ENCODE peak calls at places on chromosomes 3 and 15, in seven cellular contexts. H is cardiac muscle cell, E is fibroblast of lung, W is WTC11, T is Calu3, S is epithelial cell of esophagus, P is cardiac fibroblast. K is an unnamed sample.

GRCh38 chr3:186127463-186127862 is 18.6 kb upstream of the ETV5 start:
- DNase-seq in S (no peak), E (no peak), H (no peak), P (no peak), T (no peak), W (no peak), K (no peak)

GRCh38 chr15:68623301-68623892 is 44.6 kb downstream of the CORO2B start:
- DNase-seq in T (no peak), E (peak), H (no peak), W (no peak), P (no peak), S (no peak), K (peak)

GRCh38 chr3:47976135-47976758 is 40.0 kb downstream of the MAP4 start:
- DNase-seq in P (no peak), E (no peak), W (no peak), T (no peak), H (no peak), S (no peak), K (no peak)

GRCh38 chr15:72182673-72183072 is 14.9 kb downstream of the GRAMD2A start:
- DNase-seq in W (no peak), H (no peak), S (peak), E (peak), T (no peak), P (peak), K (no peak)

GRCh38 chr3:127449489-127450212 is 140.9 kb downstream of the TPRA1 start:
- DNase-seq in E (no peak), W (no peak), P (no peak), T (no peak), S (no peak), H (no peak), K (no peak)

GRCh38 chr3:141410408-141410807 is 42.1 kb downstream of the ZBTB38 start:
- DNase-seq in T (no peak), P (peak), H (no peak), S (no peak), E (peak), W (no peak), K (no peak)

GRCh38 chr15:49916998-49917397 is 202.0 kb downstream of the ATP8B4 start:
- DNase-seq in T (no peak), S (no peak), E (no peak), P (no peak), H (no peak), W (no peak), K (no peak)

GRCh38 chr15:87739866-87740265 is 516.7 kb downstream of the NTRK3 start:
- DNase-seq in P (peak), E (no peak), H (no peak), W (no peak), S (no peak), T (no peak), K (no peak)

GRCh38 chr3:52367891-52368880 is 52.1 kb downstream of the DNAH1 start:
- DNase-seq in P (no peak), H (no peak), S (peak), E (no peak), T (no peak), W (no peak), K (no peak)

GRCh38 chr15:59828262-59828661 is 139.1 kb upstream of the BNIP2 start:
- DNase-seq in S (peak), W (no peak), E (no peak), P (no peak), H (no peak), T (no peak), K (no peak)

GRCh38 chr3:147915057-147915456 is 505.9 kb downstream of the ZIC1 start:
- DNase-seq in H (no peak), S (no peak), W (no peak), T (no peak), P (no peak), E (peak), K (no peak)

GRCh38 chr3:9906480-9906879 is 3.8 kb downstream of the IL17RE start:
- DNase-seq in E (no peak), P (no peak), T (no peak), W (no peak), H (no peak), S (no peak), K (no peak)

GRCh38 chr3:181486496-181486895 is 225.2 kb upstream of the SOX2 start:
- DNase-seq in P (no peak), W (no peak), T (no peak), S (no peak), H (no peak), E (no peak), K (no peak)

GRCh38 chr15:78174398-78174797 is 25.2 kb downstream of the IDH3A start:
- DNase-seq in H (no peak), W (no peak), T (no peak), S (no peak), P (no peak), E (no peak), K (no peak)

GRCh38 chr15:99014803-99015676 is 7.4 kb upstream of the PGPEP1L start:
- DNase-seq in W (peak), E (peak), H (peak), P (peak), S (peak), T (peak), K (no peak)

GRCh38 chr3:46708401-46709146 is 7.4 kb downstream of the TMIE start:
- DNase-seq in P (no peak), W (peak), T (no peak), H (no peak), S (no peak), E (no peak), K (no peak)

GRCh38 chr3:8637348-8637747 is 7.2 kb downstream of the SSUH2 start:
- DNase-seq in S (no peak), E (no peak), P (no peak), W (no peak), H (no peak), T (no peak), K (no peak)

GRCh38 chr15:40785158-40785557 is 15.4 kb downstream of the C15orf62 start:
- DNase-seq in E (no peak), P (no peak), W (no peak), T (no peak), S (peak), H (no peak), K (no peak)

GRCh38 chr15:78732634-78733033 is 78.6 kb downstream of the ADAMTS7 start:
- DNase-seq in W (no peak), T (no peak), E (no peak), S (no peak), P (no peak), H (no peak), K (no peak)

GRCh38 chr3:138367912-138368311 is 19.5 kb downstream of the MRAS start:
- DNase-seq in H (no peak), E (no peak), T (peak), P (peak), W (no peak), S (no peak), K (no peak)

GRCh38 chr3:142977399-142977728 is 13.9 kb upstream of the PAQR9 start:
- DNase-seq in H (no peak), P (no peak), T (no peak), E (no peak), W (no peak), S (no peak), K (no peak)

GRCh38 chr3:57227930-57228733 is 603 bp downstream of the APPL1 start:
- DNase-seq in W (peak), P (peak), T (peak), S (peak), E (peak), H (peak), K (no peak)

GRCh38 chr3:194690501-194691372 is 5.1 kb downstream of the FAM43A start:
- DNase-seq in S (peak), E (no peak), H (no peak), W (no peak), T (no peak), P (peak), K (no peak)

GRCh38 chr3:31240894-31241293 is 291.8 kb upstream of the STT3B start:
- DNase-seq in P (no peak), W (no peak), E (no peak), S (no peak), H (no peak), T (no peak), K (no peak)

GRCh38 chr3:79202471-79203143 is 565.2 kb downstream of the ROBO1 start:
- DNase-seq in T (no peak), P (no peak), W (no peak), H (no peak), S (no peak), E (no peak), K (no peak)

GRCh38 chr15:89406218-89406716 is 71.6 kb upstream of the POLG start:
- DNase-seq in P (no peak), S (no peak), W (no peak), T (no peak), E (no peak), H (no peak), K (no peak)

GRCh38 chr15:82043130-82043673 is 2.6 kb downstream of the MEX3B start:
- DNase-seq in E (no peak), P (no peak), H (no peak), S (no peak), W (peak), T (no peak), K (no peak)

GRCh38 chr3:168030488-168031054 is 65.2 kb downstream of the GOLIM4 start:
- DNase-seq in W (no peak), T (no peak), S (no peak), E (no peak), H (no peak), P (no peak), K (no peak)

GRCh38 chr3:126896067-126896441 is 86.9 kb upstream of the PLXNA1 start:
- DNase-seq in S (no peak), T (no peak), H (no peak), W (no peak), E (no peak), P (no peak), K (no peak)

GRCh38 chr3:32076566-32076965 is 29.9 kb upstream of the GPD1L start:
- DNase-seq in E (peak), W (no peak), T (no peak), P (peak), S (no peak), H (no peak), K (no peak)

GRCh38 chr3:57682284-57682683 is 10.6 kb downstream of the DENND6A start:
- DNase-seq in T (no peak), S (peak), P (no peak), H (no peak), W (no peak), E (peak), K (no peak)

GRCh38 chr15:29857196-29857595 is 34.9 kb upstream of the TJP1 start:
- DNase-seq in S (peak), H (no peak), T (no peak), E (peak), P (peak), W (no peak), K (no peak)

GRCh38 chr3:187450791-187451190 is 82.6 kb downstream of the RTP4 start:
- DNase-seq in H (no peak), P (no peak), E (no peak), S (no peak), W (no peak), T (no peak), K (no peak)

GRCh38 chr3:123552095-123552714 is 32.6 kb downstream of the HACD2 start:
- DNase-seq in W (no peak), T (no peak), H (peak), P (peak), E (peak), S (peak), K (no peak)

GRCh38 chr15:25693321-25694237 is 169.5 kb downstream of the ATP10A start:
- DNase-seq in P (peak), E (peak), T (peak), W (peak), S (no peak), H (peak), K (peak)

GRCh38 chr3:59212128-59212764 is 162.4 kb upstream of the CFAP20DC start:
- DNase-seq in T (peak), P (peak), H (peak), E (peak), S (peak), W (no peak), K (no peak)
- TF ChIP-seq CTCF in T (peak), P (peak), H (peak), E (peak), S (peak), W (peak), K (peak)

GRCh38 chr15:62248277-62248974 is 83.3 kb upstream of the C2CD4B start:
- DNase-seq in H (no peak), P (no peak), T (peak), W (no peak), E (no peak), S (peak), K (no peak)

GRCh38 chr15:62254137-62254934 is 89.3 kb upstream of the C2CD4B start:
- DNase-seq in E (peak), T (peak), P (peak), W (peak), S (peak), H (peak), K (no peak)

GRCh38 chr15:62250978-62251377 is 85.9 kb upstream of the C2CD4B start:
- DNase-seq in S (no peak), P (no peak), H (no peak), E (no peak), W (no peak), T (no peak), K (no peak)

GRCh38 chr15:62253294-62253693 is 88.2 kb upstream of the C2CD4B start:
- DNase-seq in E (no peak), H (no peak), W (no peak), P (peak), T (peak), S (peak), K (no peak)

DNA sequence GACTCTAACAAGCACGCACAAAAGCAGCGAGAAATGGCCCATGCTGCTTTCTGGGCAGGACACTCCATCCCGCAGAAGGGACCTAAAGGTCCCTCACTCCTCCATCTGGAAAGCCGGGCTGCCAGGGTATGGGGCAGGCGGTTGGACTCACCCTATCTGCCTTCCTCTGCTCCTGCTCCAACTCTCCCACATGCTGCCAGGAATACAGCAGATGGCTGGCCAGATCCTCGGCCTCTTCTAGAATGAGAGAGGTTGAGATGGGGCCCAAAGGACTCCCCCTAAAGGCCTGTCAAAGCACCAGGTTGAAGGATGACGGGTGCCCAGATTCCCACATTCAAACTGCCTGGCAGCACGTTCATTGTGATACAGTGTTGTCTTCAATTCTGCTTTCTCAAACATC is 85.1 kb upstream of the C2CD4B start:
- DNase-seq in E (no peak), S (no peak), P (no peak), H (no peak), W (no peak), T (no peak), K (no peak)
- TF ChIP-seq CTCF in E (no peak), S (no peak), P (no peak), H (no peak), W (no peak), T (no peak), K (no peak)

GRCh38 chr3:159458982-159459381 is 529.7 kb upstream of the IL12A start:
- DNase-seq in W (no peak), H (no peak), E (no peak), P (no peak), S (peak), T (no peak), K (no peak)
- TF ChIP-seq CTCF in W (no peak), H (no peak), E (no peak), P (no peak), S (no peak), T (no peak), K (no peak)

DNA sequence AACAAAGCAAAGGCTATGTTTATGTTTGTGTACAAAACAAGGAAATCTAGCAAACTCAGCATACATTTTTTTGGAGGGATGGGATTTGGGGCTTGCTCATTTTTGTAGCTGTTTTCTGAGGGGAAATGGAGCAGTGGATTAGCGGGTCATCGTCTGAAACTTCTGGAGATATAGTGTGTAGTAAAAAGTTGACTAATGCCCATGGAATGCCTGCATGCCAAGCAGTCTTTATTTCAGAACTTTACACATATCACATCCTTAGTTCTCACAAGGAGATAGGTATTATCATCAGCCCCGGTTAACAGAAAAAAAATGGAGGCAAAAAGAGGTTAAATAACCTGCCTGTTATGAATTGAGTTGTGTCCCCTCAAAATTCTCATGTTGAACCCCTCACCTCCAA is 47.1 kb downstream of the ATP13A4 start:
- DNase-seq in T (no peak), H (no peak), P (no peak), E (no peak), S (peak), W (no peak), K (no peak)
- TF ChIP-seq CTCF in T (no peak), H (no peak), P (no peak), E (no peak), S (no peak), W (no peak), K (no peak)

K was measured in D721Med.